ENCODE peak calls at places on chromosomes 4 and X, in six cellular contexts. U is fibroblast of lung, Z is IMR-90, C is cardiac muscle cell, T is pancreas, N is astrocyte of the spinal cord. O is an unnamed sample.

GRCh38 chr4:1336079-1336478 is 10.9 kb upstream of the UVSSA start:
- DNase-seq in T (no peak), Z (peak), U (peak), C (no peak), N (no peak), O (peak)

GRCh38 chr4:65825121-65825520 is 154.8 kb upstream of the EPHA5 start:
- DNase-seq in N (peak), C (no peak), U (peak), T (no peak), Z (peak), O (peak)

GRCh38 chr4:98293089-98293887 is 32.1 kb downstream of the RAP1GDS1 start:
- DNase-seq in T (no peak), Z (peak), U (peak), N (no peak), C (no peak), O (no peak)

GRCh38 chrX:34437586-34437985 is 219.5 kb downstream of the TMEM47 start:
- DNase-seq in T (no peak), N (no peak), C (no peak), Z (no peak), U (no peak), O (no peak)

GRCh38 chr4:51901363-51901762 is 58.4 kb downstream of the DCUN1D4 start:
- DNase-seq in T (no peak), C (no peak), U (no peak), N (no peak), Z (no peak), O (no peak)

GRCh38 chr4:87193958-87194675 is 26.3 kb downstream of the KLHL8 start:
- DNase-seq in N (no peak), U (no peak), Z (no peak), T (no peak), C (no peak), O (no peak)

GRCh38 chr4:176102414-176102813 is 36.8 kb downstream of the WDR17 start:
- DNase-seq in U (no peak), T (no peak), Z (no peak), C (no peak), N (no peak), O (no peak)

GRCh38 chr4:3079694-3080123 is 5.2 kb downstream of the HTT start:
- DNase-seq in N (no peak), C (no peak), Z (no peak), T (no peak), U (no peak), O (no peak)

GRCh38 chrX:27008486-27008885 is 454.7 kb downstream of the PPP4R3C start:
- DNase-seq in Z (no peak), T (no peak), U (no peak), N (no peak), C (peak), O (no peak)

GRCh38 chrX:18354369-18355329 is at the start of gene SCML2:
- DNase-seq in Z (peak), T (peak), U (peak), N (peak), C (peak), O (peak)

GRCh38 chr4:180840142-180840541 is 1403.1 kb upstream of the TENM3 start:
- DNase-seq in Z (no peak), N (no peak), U (no peak), T (no peak), C (no peak), O (peak)

GRCh38 chr4:7646384-7647061 is 211.8 kb upstream of the PSAPL1 start:
- DNase-seq in Z (peak), T (no peak), U (no peak), N (no peak), C (no peak), O (no peak)

GRCh38 chr4:24557036-24558022 is 27.0 kb downstream of the DHX15 start:
- DNase-seq in U (peak), T (no peak), Z (peak), N (no peak), C (no peak), O (peak)

GRCh38 chr4:29046716-29047115 is 1673.5 kb upstream of the PCDH7 start:
- DNase-seq in T (no peak), N (peak), U (peak), Z (peak), C (no peak), O (peak)

GRCh38 chr4:3485011-3485881 is 22.1 kb downstream of the DOK7 start:
- DNase-seq in T (peak), N (no peak), Z (no peak), C (no peak), U (no peak), O (no peak)

GRCh38 chr4:24991015-24991414 is 39.7 kb downstream of the LGI2 start:
- DNase-seq in Z (peak), C (no peak), T (no peak), U (peak), N (peak), O (peak)

GRCh38 chrX:125810856-125811255 is 355.2 kb downstream of the DCAF12L2 start:
- DNase-seq in C (no peak), Z (no peak), T (no peak), N (peak), U (peak), O (no peak)

GRCh38 chr4:15913631-15913970 is 24.9 kb downstream of the FGFBP1 start:
- DNase-seq in U (peak), C (no peak), N (peak), T (no peak), Z (peak), O (peak)

GRCh38 chr4:52076731-52077130 is 25.6 kb downstream of the SPATA18 start:
- DNase-seq in U (peak), N (no peak), C (peak), Z (no peak), T (no peak), O (no peak)

GRCh38 chr4:138576684-138577083 is 334.5 kb upstream of the SLC7A11 start:
- DNase-seq in U (peak), C (peak), N (peak), Z (peak), T (no peak), O (peak)

GRCh38 chrX:13836575-13836974 is 19.7 kb upstream of the GPM6B start:
- DNase-seq in C (no peak), Z (no peak), T (no peak), U (peak), N (no peak), O (no peak)

DNA sequence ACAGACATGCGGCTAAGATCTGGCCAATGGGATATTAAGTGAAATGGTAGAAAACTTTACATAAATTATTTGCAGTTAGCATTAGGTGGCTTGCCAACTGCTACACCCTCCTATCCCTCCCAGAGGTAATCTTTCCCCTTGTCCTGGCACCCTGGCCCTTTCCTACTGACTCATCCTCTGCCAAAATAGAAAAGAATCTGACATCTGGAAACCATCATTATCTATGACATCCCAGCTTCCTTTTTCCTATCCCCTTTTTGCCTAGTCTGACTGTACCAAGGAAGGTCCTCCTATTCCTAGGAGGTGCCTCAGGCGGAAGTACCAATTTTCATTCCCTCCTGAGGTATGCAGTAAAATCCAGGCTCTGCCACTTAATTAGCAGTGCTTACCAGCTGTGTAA is 163.6 kb upstream of the KLF3 start:
- DNase-seq in T (no peak), C (no peak), U (no peak), N (no peak), Z (no peak), O (no peak)
- H3K4me3 ChIP-seq in T (no peak), C (no peak), U (no peak), N (no peak), Z (no peak), O (no peak)

GRCh38 chrX:115940888-115941332 is 229.6 kb upstream of the AGTR2 start:
- DNase-seq in N (peak), U (peak), C (peak), T (peak), Z (peak), O (peak)
- TF ChIP-seq CTCF in N (peak), U (no peak), C (no peak), T (peak), Z (peak), O (no peak)

GRCh38 chr4:186840222-186840701 is 116.6 kb upstream of the FAT1 start:
- DNase-seq in Z (peak), C (no peak), N (no peak), T (no peak), U (peak), O (no peak)
- H3K4me3 ChIP-seq in Z (no peak), C (no peak), N (no peak), T (no peak), U (peak), O (no peak)

GRCh38 chr4:110415451-110415850 is 60.5 kb upstream of the ENPEP start:
- DNase-seq in T (no peak), U (no peak), Z (no peak), C (no peak), N (no peak), O (no peak)
- TF ChIP-seq CTCF in T (no peak), U (no peak), Z (no peak), C (no peak), N (no peak), O (no peak)

O was measured in epithelial cell of esophagus.